ENCODE peak calls at places on chromosomes 7 and 10, in four cellular contexts. One of them, this sample, is unnamed.
A peak's percentile ranks its signal among the peaks of the same experiment; 100 is the strongest.

GRCh38 chr10:43404675-43405221 is 4.2 kb downstream of the HNRNPF start:
- DNase-seq in keratinocyte: no peak
- DNase-seq in epithelial cell of proximal tubule: no peak
- DNase-seq in fibroblast of pulmonary artery: no peak
- DNase-seq in this sample: no peak

GRCh38 chr10:70324341-70324861 is 40.6 kb upstream of the NPFFR1 start:
- DNase-seq in keratinocyte: no peak
- DNase-seq in epithelial cell of proximal tubule: no peak
- DNase-seq in fibroblast of pulmonary artery: no peak
- DNase-seq in this sample: no peak

GRCh38 chr10:64396105-64396504 is 874.9 kb downstream of the REEP3 start:
- DNase-seq in keratinocyte: no peak
- DNase-seq in epithelial cell of proximal tubule: peak; percentile 66
- DNase-seq in fibroblast of pulmonary artery: peak; percentile 51
- DNase-seq in this sample: no peak

GRCh38 chr7:50479743-50480517 is 29.8 kb upstream of the FIGNL1 start:
- DNase-seq in keratinocyte: no peak
- DNase-seq in epithelial cell of proximal tubule: no peak
- DNase-seq in fibroblast of pulmonary artery: no peak
- DNase-seq in this sample: no peak

GRCh38 chr10:34319197-34319846 is 495.8 kb downstream of the PARD3 start:
- DNase-seq in keratinocyte: peak; percentile 71
- DNase-seq in epithelial cell of proximal tubule: no peak
- DNase-seq in fibroblast of pulmonary artery: peak; percentile 89
- DNase-seq in this sample: peak; percentile 75

GRCh38 chr10:121611431-121612159 is 13.4 kb upstream of the FGFR2 start:
- DNase-seq in keratinocyte: no peak
- DNase-seq in epithelial cell of proximal tubule: no peak
- DNase-seq in fibroblast of pulmonary artery: no peak
- DNase-seq in this sample: no peak

GRCh38 chr10:123583639-123584418 is 82.3 kb upstream of the GPR26 start:
- DNase-seq in keratinocyte: no peak
- DNase-seq in epithelial cell of proximal tubule: peak; percentile 13
- DNase-seq in fibroblast of pulmonary artery: peak; percentile 76
- DNase-seq in this sample: peak; percentile 82

GRCh38 chr10:97713351-97713827 is at the start of gene MARVELD1:
- DNase-seq in keratinocyte: no peak
- DNase-seq in epithelial cell of proximal tubule: no peak
- DNase-seq in fibroblast of pulmonary artery: peak; percentile 85
- DNase-seq in this sample: no peak

GRCh38 chr7:36651404-36651803 is 72.9 kb downstream of the AOAH start:
- DNase-seq in keratinocyte: no peak
- DNase-seq in epithelial cell of proximal tubule: no peak
- DNase-seq in fibroblast of pulmonary artery: peak; percentile 77
- DNase-seq in this sample: peak; percentile 74

GRCh38 chr7:29565186-29565540 is 1.5 kb downstream of the PRR15 start:
- DNase-seq in keratinocyte: no peak
- DNase-seq in epithelial cell of proximal tubule: peak; percentile 25
- DNase-seq in fibroblast of pulmonary artery: no peak
- DNase-seq in this sample: no peak

GRCh38 chr10:88457680-88458079 is 125.4 kb downstream of the RNLS start:
- DNase-seq in keratinocyte: no peak
- DNase-seq in epithelial cell of proximal tubule: no peak
- DNase-seq in fibroblast of pulmonary artery: no peak
- DNase-seq in this sample: no peak

GRCh38 chr10:58512470-58513188 is at the start of gene BICC1:
- DNase-seq in keratinocyte: no peak
- DNase-seq in epithelial cell of proximal tubule: no peak
- DNase-seq in fibroblast of pulmonary artery: peak; percentile 58
- DNase-seq in this sample: no peak

GRCh38 chr7:21448974-21449373 is 21.1 kb downstream of the SP4 start:
- DNase-seq in keratinocyte: no peak
- DNase-seq in epithelial cell of proximal tubule: no peak
- DNase-seq in fibroblast of pulmonary artery: no peak
- DNase-seq in this sample: no peak

GRCh38 chr10:125766511-125766910 is 9.1 kb downstream of the MMP21 start:
- DNase-seq in keratinocyte: no peak
- DNase-seq in epithelial cell of proximal tubule: no peak
- DNase-seq in fibroblast of pulmonary artery: no peak
- DNase-seq in this sample: no peak

GRCh38 chr10:81914736-81915510 is 39.9 kb downstream of the NRG3 start:
- DNase-seq in keratinocyte: no peak
- DNase-seq in epithelial cell of proximal tubule: no peak
- DNase-seq in fibroblast of pulmonary artery: no peak
- DNase-seq in this sample: no peak

GRCh38 chr10:22491931-22492615 is 146.8 kb downstream of the SPAG6 start:
- DNase-seq in keratinocyte: no peak
- DNase-seq in epithelial cell of proximal tubule: no peak
- DNase-seq in fibroblast of pulmonary artery: no peak
- DNase-seq in this sample: no peak

GRCh38 chr7:90569368-90569767 is 26.8 kb upstream of the CDK14 start:
- DNase-seq in keratinocyte: no peak
- DNase-seq in epithelial cell of proximal tubule: no peak
- DNase-seq in fibroblast of pulmonary artery: no peak
- DNase-seq in this sample: no peak

GRCh38 chr7:158134824-158135223 is 452.8 kb downstream of the PTPRN2 start:
- DNase-seq in keratinocyte: no peak
- DNase-seq in epithelial cell of proximal tubule: no peak
- DNase-seq in fibroblast of pulmonary artery: no peak
- DNase-seq in this sample: no peak
- H3K4me3 ChIP-seq in keratinocyte: no peak overlapping the region
- H3K4me3 ChIP-seq in epithelial cell of proximal tubule: no peak overlapping the region
- H3K4me3 ChIP-seq in fibroblast of pulmonary artery: no peak overlapping the region
- H3K4me3 ChIP-seq in this sample: no peak overlapping the region

GRCh38 chr10:24574578-24575155 is 149.0 kb downstream of the ARHGAP21 start:
- DNase-seq in keratinocyte: no peak
- DNase-seq in epithelial cell of proximal tubule: no peak
- DNase-seq in fibroblast of pulmonary artery: no peak
- DNase-seq in this sample: no peak
- TF ChIP-seq CTCF in keratinocyte: no peak
- TF ChIP-seq CTCF in epithelial cell of proximal tubule: peak; percentile 3
- TF ChIP-seq CTCF in fibroblast of pulmonary artery: no peak
- TF ChIP-seq CTCF in this sample: no peak

DNA sequence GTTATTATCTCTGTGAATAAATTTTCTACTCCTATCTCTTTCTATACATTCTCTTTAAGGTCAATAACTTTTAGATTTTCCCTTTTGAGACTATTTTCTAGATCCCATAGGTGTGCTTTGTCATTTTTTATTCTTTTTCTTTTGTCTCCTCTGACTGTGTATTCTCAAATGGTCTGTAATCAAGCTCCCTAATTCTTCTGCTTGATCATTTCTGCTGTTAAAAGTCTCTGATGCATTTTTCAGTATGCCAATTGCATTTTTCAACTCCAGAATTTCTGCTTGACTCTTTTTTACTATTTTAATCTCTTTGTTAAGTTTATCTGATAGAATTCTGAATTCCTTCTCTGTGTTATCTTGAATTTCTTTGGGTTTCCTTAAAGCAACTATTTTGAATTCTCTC is 78.2 kb downstream of the THNSL1 start:
- DNase-seq in keratinocyte: no peak
- DNase-seq in epithelial cell of proximal tubule: no peak
- DNase-seq in fibroblast of pulmonary artery: no peak
- DNase-seq in this sample: no peak
- H3K4me3 ChIP-seq in keratinocyte: no peak overlapping the region
- H3K4me3 ChIP-seq in epithelial cell of proximal tubule: no peak overlapping the region
- H3K4me3 ChIP-seq in fibroblast of pulmonary artery: no peak overlapping the region
- H3K4me3 ChIP-seq in this sample: no peak overlapping the region

DNA sequence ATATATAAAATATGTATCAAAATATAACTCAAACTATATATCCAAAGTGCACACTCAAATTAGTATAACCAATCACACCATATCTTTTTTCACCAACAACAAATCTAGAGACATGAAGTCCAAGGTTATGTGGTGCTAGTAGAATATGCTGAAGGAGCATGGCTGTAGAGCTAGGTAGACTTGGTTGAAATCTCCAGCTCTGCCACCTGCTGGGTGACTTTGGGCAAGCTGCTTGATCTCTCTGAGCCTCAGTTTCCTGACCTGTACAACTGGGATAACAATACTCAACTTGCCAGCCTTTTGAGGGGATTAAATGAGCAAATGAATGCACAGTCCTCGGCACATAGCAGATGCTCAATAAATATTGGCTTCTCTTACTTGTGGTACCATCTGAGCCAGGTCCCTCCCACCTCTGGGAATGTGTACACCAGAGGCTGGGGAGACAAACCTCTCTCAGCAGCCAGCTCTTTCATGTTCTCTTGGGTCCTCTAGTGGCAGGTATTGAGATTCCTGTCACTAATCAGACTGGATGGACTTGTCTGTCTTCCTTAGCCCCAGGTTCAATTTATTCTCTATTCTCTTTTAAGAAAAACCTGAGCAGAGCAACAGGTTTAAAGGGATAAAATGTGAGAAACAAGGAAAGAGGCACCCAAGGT is 94.3 kb upstream of the PDE1C start:
- DNase-seq in keratinocyte: peak; percentile 52
- DNase-seq in epithelial cell of proximal tubule: peak; percentile 62
- DNase-seq in fibroblast of pulmonary artery: peak; percentile 66
- DNase-seq in this sample: peak; percentile 38
- TF ChIP-seq CTCF in keratinocyte: peak; percentile 76
- TF ChIP-seq CTCF in epithelial cell of proximal tubule: peak; percentile 86
- TF ChIP-seq CTCF in fibroblast of pulmonary artery: peak; percentile 48
- TF ChIP-seq CTCF in this sample: peak; percentile 59

DNA sequence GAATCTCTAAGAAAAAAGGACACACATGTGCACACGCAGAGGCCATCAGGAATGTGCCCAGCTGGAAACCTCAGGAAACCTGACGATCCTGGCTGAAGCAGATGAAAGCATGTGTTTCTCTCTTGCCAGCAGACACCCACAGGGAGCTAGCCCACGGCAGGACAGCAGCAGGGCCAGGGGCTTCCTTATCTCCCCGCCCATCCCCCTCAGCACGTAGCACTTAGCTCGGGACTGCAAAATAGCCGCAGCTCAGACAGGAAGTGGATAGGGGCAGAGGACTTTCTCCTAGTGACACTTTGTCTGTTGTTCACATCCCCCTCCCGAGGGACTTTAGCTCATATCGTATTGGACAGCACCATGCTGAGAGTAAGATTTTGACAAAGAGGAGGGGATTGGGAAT is 63.9 kb downstream of the MKI67 start:
- DNase-seq in keratinocyte: no peak
- DNase-seq in epithelial cell of proximal tubule: no peak
- DNase-seq in fibroblast of pulmonary artery: no peak
- DNase-seq in this sample: no peak
- H3K4me3 ChIP-seq in keratinocyte: no peak overlapping the region
- H3K4me3 ChIP-seq in epithelial cell of proximal tubule: no peak overlapping the region
- H3K4me3 ChIP-seq in fibroblast of pulmonary artery: no peak overlapping the region
- H3K4me3 ChIP-seq in this sample: no peak overlapping the region

This sample was measured in AG09309.